ENCODE peak calls at places on chromosomes 16 and 17, in eight cellular contexts. I is Calu3, H is stromal cell of bone marrow, F is GM04504, E is hepatic stellate cell, K is NCI-H1694 treated with DMSO at 0.1 percent for 48 hours, R is HFF-Myc, T is KG1. A is an unnamed sample.

GRCh38 chr16:2121853-2122252 is 13.8 kb downstream of the PKD1 start:
- DNase-seq in I (no peak), H (no peak), F (no peak), E (no peak), K (no peak), R (no peak), T (no peak), A (no peak)

GRCh38 chr16:2047330-2048115 is at the start of the genes NTHL1 and TSC2:
- DNase-seq in I (peak; percentile 99), H (peak; percentile 88), F (peak; percentile 88), E (peak; percentile 95), K (peak; percentile 78), R (peak; percentile 85), T (peak; percentile 72), A (peak; percentile 94)

GRCh38 chr16:58021661-58022551 is 3.6 kb upstream of the MMP15 start:
- DNase-seq in I (peak; percentile 49), H (peak; percentile 61), F (no peak), E (peak; percentile 56), K (no peak), R (no peak), T (no peak), A (no peak)

GRCh38 chr16:69772560-69773254 is 10.6 kb downstream of the WWP2 start:
- DNase-seq in I (no peak), H (peak; percentile 45), F (no peak), E (peak; percentile 53), K (no peak), R (no peak), T (no peak), A (no peak)

GRCh38 chr16:20628213-20628612 is 52.0 kb upstream of the ACSM2B start:
- DNase-seq in I (no peak), H (no peak), F (no peak), E (no peak), K (no peak), R (no peak), T (no peak), A (no peak)

GRCh38 chr17:80426671-80427326 is 11.8 kb downstream of the ENDOV start:
- DNase-seq in I (peak; percentile 86), H (no peak), F (peak; percentile 23), E (peak; percentile 92), K (peak; percentile 54), R (no peak), T (peak; percentile 20), A (peak; percentile 80)

GRCh38 chr17:14019186-14019956 is 49.9 kb upstream of the COX10 start:
- DNase-seq in I (no peak), H (peak; percentile 24), F (no peak), E (no peak), K (no peak), R (no peak), T (no peak), A (no peak)

GRCh38 chr17:77371888-77372443 is 231.2 kb downstream of the SEC14L1 start:
- DNase-seq in I (no peak), H (no peak), F (no peak), E (no peak), K (no peak), R (no peak), T (no peak), A (no peak)

GRCh38 chr16:86524029-86524428 is 13.7 kb downstream of the FOXF1 start:
- DNase-seq in I (no peak), H (no peak), F (no peak), E (no peak), K (no peak), R (no peak), T (no peak), A (no peak)

GRCh38 chr16:49000594-49000993 is 281.0 kb downstream of the CBLN1 start:
- DNase-seq in I (no peak), H (no peak), F (no peak), E (no peak), K (no peak), R (no peak), T (no peak), A (no peak)

GRCh38 chr17:61533797-61534196 is 57.2 kb downstream of the NACA2 start:
- DNase-seq in I (no peak), H (no peak), F (no peak), E (no peak), K (no peak), R (no peak), T (no peak), A (no peak)

GRCh38 chr16:65002265-65002664 is 119.6 kb downstream of the CDH11 start:
- DNase-seq in I (no peak), H (peak; percentile 54), F (peak; percentile 64), E (peak; percentile 62), K (no peak), R (no peak), T (no peak), A (no peak)

GRCh38 chr17:75950850-75951554 is 10.2 kb upstream of the FBF1 start:
- DNase-seq in I (no peak), H (no peak), F (no peak), E (no peak), K (no peak), R (no peak), T (no peak), A (no peak)

GRCh38 chr17:77723071-77723908 is 235.2 kb upstream of the TNRC6C start:
- DNase-seq in I (no peak), H (no peak), F (no peak), E (no peak), K (peak; percentile 43), R (no peak), T (no peak), A (no peak)

GRCh38 chr17:39591958-39592954 is 15.5 kb downstream of the NEUROD2 start:
- DNase-seq in I (peak; percentile 94), H (peak; percentile 8), F (no peak), E (no peak), K (peak; percentile 85), R (peak; percentile 43), T (no peak), A (peak; percentile 77)

GRCh38 chr16:57258910-57259475 is 13.9 kb downstream of the ARL2BP start:
- DNase-seq in I (no peak), H (no peak), F (no peak), E (no peak), K (no peak), R (no peak), T (no peak), A (peak; percentile 13)

GRCh38 chr16:2799205-2799851 is 1.1 kb downstream of the PRSS41 start:
- DNase-seq in I (no peak), H (no peak), F (no peak), E (no peak), K (no peak), R (no peak), T (no peak), A (peak; percentile 32)

GRCh38 chr17:46082293-46082692 is 83.2 kb downstream of the STH start:
- DNase-seq in I (no peak), H (no peak), F (no peak), E (no peak), K (no peak), R (no peak), T (no peak), A (no peak)

GRCh38 chr16:78483124-78483992 is 383.9 kb downstream of the WWOX start:
- DNase-seq in I (peak; percentile 35), H (no peak), F (no peak), E (no peak), K (no peak), R (no peak), T (no peak), A (no peak)

GRCh38 chr17:72421128-72422092 is 300.6 kb downstream of the SOX9 start:
- DNase-seq in I (peak; percentile 90), H (peak; percentile 65), F (peak; percentile 88), E (peak; percentile 79), K (no peak), R (peak; percentile 94), T (peak; percentile 15), A (peak; percentile 92)